ENCODE peak calls at places on chromosomes 3 and 15, in ten cellular contexts. One of them, this sample, is unnamed.

GRCh38 chr3:36763111-36763849 is 1.1 kb downstream of the DCLK3 start:
- DNase-seq in activated CD4-positive, alpha-beta T cell treated with anti-CD3 and anti-CD28 coated beads, Interleukin-2, amount 10 ng/mL, durations not matched to agents 7 days and 5 days: no peak
- DNase-seq in dermis blood vessel endothelial cell: no peak
- DNase-seq in globus pallidus: no peak
- DNase-seq in M059J: no peak
- DNase-seq in endodermal cell: peak
- DNase-seq in heart left ventricle: no peak
- DNase-seq in activated T-cell treated with anti-CD3 and anti-CD28 coated beads for 4 hours: no peak
- DNase-seq in GM10248: no peak
- DNase-seq in stimulated activated naive CD8-positive, alpha-beta T cell treated with anti-CD3 and anti-CD28 coated beads, Interleukin-15, Interleukin-2, amounts not matched to agents 100 U/mL and 50 U/mL, for 24 hours: no peak
- DNase-seq in this sample: no peak

GRCh38 chr3:149969110-149969944 is 1.4 kb downstream of the PFN2 start:
- DNase-seq in activated CD4-positive, alpha-beta T cell treated with anti-CD3 and anti-CD28 coated beads, Interleukin-2, amount 10 ng/mL, durations not matched to agents 7 days and 5 days: no peak
- DNase-seq in dermis blood vessel endothelial cell: peak
- DNase-seq in globus pallidus: peak
- DNase-seq in M059J: peak
- DNase-seq in endodermal cell: peak
- DNase-seq in heart left ventricle: peak
- DNase-seq in activated T-cell treated with anti-CD3 and anti-CD28 coated beads for 4 hours: no peak
- DNase-seq in GM10248: no peak
- DNase-seq in stimulated activated naive CD8-positive, alpha-beta T cell treated with anti-CD3 and anti-CD28 coated beads, Interleukin-15, Interleukin-2, amounts not matched to agents 100 U/mL and 50 U/mL, for 24 hours: no peak
- DNase-seq in this sample: peak

GRCh38 chr15:32089851-32090359 is 59.6 kb downstream of the CHRNA7 start:
- DNase-seq in activated CD4-positive, alpha-beta T cell treated with anti-CD3 and anti-CD28 coated beads, Interleukin-2, amount 10 ng/mL, durations not matched to agents 7 days and 5 days: no peak
- DNase-seq in dermis blood vessel endothelial cell: no peak
- DNase-seq in globus pallidus: no peak
- DNase-seq in M059J: no peak
- DNase-seq in endodermal cell: no peak
- DNase-seq in heart left ventricle: no peak
- DNase-seq in activated T-cell treated with anti-CD3 and anti-CD28 coated beads for 4 hours: no peak
- DNase-seq in GM10248: no peak
- DNase-seq in stimulated activated naive CD8-positive, alpha-beta T cell treated with anti-CD3 and anti-CD28 coated beads, Interleukin-15, Interleukin-2, amounts not matched to agents 100 U/mL and 50 U/mL, for 24 hours: no peak
- DNase-seq in this sample: no peak

GRCh38 chr3:156388469-156389150 is 166.3 kb downstream of the SSR3 start:
- DNase-seq in activated CD4-positive, alpha-beta T cell treated with anti-CD3 and anti-CD28 coated beads, Interleukin-2, amount 10 ng/mL, durations not matched to agents 7 days and 5 days: no peak
- DNase-seq in dermis blood vessel endothelial cell: peak
- DNase-seq in globus pallidus: no peak
- DNase-seq in M059J: peak
- DNase-seq in endodermal cell: no peak
- DNase-seq in heart left ventricle: peak
- DNase-seq in activated T-cell treated with anti-CD3 and anti-CD28 coated beads for 4 hours: no peak
- DNase-seq in GM10248: no peak
- DNase-seq in stimulated activated naive CD8-positive, alpha-beta T cell treated with anti-CD3 and anti-CD28 coated beads, Interleukin-15, Interleukin-2, amounts not matched to agents 100 U/mL and 50 U/mL, for 24 hours: no peak
- DNase-seq in this sample: peak

GRCh38 chr3:194134231-194134756 is 1.7 kb upstream of the HES1 start:
- DNase-seq in activated CD4-positive, alpha-beta T cell treated with anti-CD3 and anti-CD28 coated beads, Interleukin-2, amount 10 ng/mL, durations not matched to agents 7 days and 5 days: peak
- DNase-seq in dermis blood vessel endothelial cell: peak
- DNase-seq in globus pallidus: peak
- DNase-seq in M059J: peak
- DNase-seq in endodermal cell: no peak
- DNase-seq in heart left ventricle: peak
- DNase-seq in activated T-cell treated with anti-CD3 and anti-CD28 coated beads for 4 hours: peak
- DNase-seq in GM10248: peak
- DNase-seq in stimulated activated naive CD8-positive, alpha-beta T cell treated with anti-CD3 and anti-CD28 coated beads, Interleukin-15, Interleukin-2, amounts not matched to agents 100 U/mL and 50 U/mL, for 24 hours: peak
- DNase-seq in this sample: no peak

GRCh38 chr3:45841380-45841700 is 579 bp downstream of the LZTFL1 start:
- DNase-seq in activated CD4-positive, alpha-beta T cell treated with anti-CD3 and anti-CD28 coated beads, Interleukin-2, amount 10 ng/mL, durations not matched to agents 7 days and 5 days: peak
- DNase-seq in dermis blood vessel endothelial cell: peak
- DNase-seq in globus pallidus: no peak
- DNase-seq in M059J: peak
- DNase-seq in endodermal cell: no peak
- DNase-seq in heart left ventricle: no peak
- DNase-seq in activated T-cell treated with anti-CD3 and anti-CD28 coated beads for 4 hours: no peak
- DNase-seq in GM10248: no peak
- DNase-seq in stimulated activated naive CD8-positive, alpha-beta T cell treated with anti-CD3 and anti-CD28 coated beads, Interleukin-15, Interleukin-2, amounts not matched to agents 100 U/mL and 50 U/mL, for 24 hours: no peak
- DNase-seq in this sample: no peak

GRCh38 chr15:52133510-52134220 is 21.1 kb upstream of the BCL2L10 start:
- DNase-seq in activated CD4-positive, alpha-beta T cell treated with anti-CD3 and anti-CD28 coated beads, Interleukin-2, amount 10 ng/mL, durations not matched to agents 7 days and 5 days: no peak
- DNase-seq in dermis blood vessel endothelial cell: no peak
- DNase-seq in globus pallidus: no peak
- DNase-seq in M059J: no peak
- DNase-seq in endodermal cell: peak
- DNase-seq in heart left ventricle: no peak
- DNase-seq in activated T-cell treated with anti-CD3 and anti-CD28 coated beads for 4 hours: no peak
- DNase-seq in GM10248: no peak
- DNase-seq in stimulated activated naive CD8-positive, alpha-beta T cell treated with anti-CD3 and anti-CD28 coated beads, Interleukin-15, Interleukin-2, amounts not matched to agents 100 U/mL and 50 U/mL, for 24 hours: no peak
- DNase-seq in this sample: no peak

GRCh38 chr3:27521179-27521871 is 37.1 kb upstream of the SLC4A7 start:
- DNase-seq in activated CD4-positive, alpha-beta T cell treated with anti-CD3 and anti-CD28 coated beads, Interleukin-2, amount 10 ng/mL, durations not matched to agents 7 days and 5 days: no peak
- DNase-seq in dermis blood vessel endothelial cell: no peak
- DNase-seq in globus pallidus: no peak
- DNase-seq in M059J: peak
- DNase-seq in endodermal cell: no peak
- DNase-seq in heart left ventricle: peak
- DNase-seq in activated T-cell treated with anti-CD3 and anti-CD28 coated beads for 4 hours: no peak
- DNase-seq in GM10248: no peak
- DNase-seq in stimulated activated naive CD8-positive, alpha-beta T cell treated with anti-CD3 and anti-CD28 coated beads, Interleukin-15, Interleukin-2, amounts not matched to agents 100 U/mL and 50 U/mL, for 24 hours: no peak
- DNase-seq in this sample: no peak

GRCh38 chr3:81492048-81492447 is 269.4 kb downstream of the GBE1 start:
- DNase-seq in activated CD4-positive, alpha-beta T cell treated with anti-CD3 and anti-CD28 coated beads, Interleukin-2, amount 10 ng/mL, durations not matched to agents 7 days and 5 days: no peak
- DNase-seq in dermis blood vessel endothelial cell: no peak
- DNase-seq in globus pallidus: no peak
- DNase-seq in M059J: no peak
- DNase-seq in endodermal cell: no peak
- DNase-seq in heart left ventricle: no peak
- DNase-seq in activated T-cell treated with anti-CD3 and anti-CD28 coated beads for 4 hours: no peak
- DNase-seq in GM10248: no peak
- DNase-seq in stimulated activated naive CD8-positive, alpha-beta T cell treated with anti-CD3 and anti-CD28 coated beads, Interleukin-15, Interleukin-2, amounts not matched to agents 100 U/mL and 50 U/mL, for 24 hours: no peak
- DNase-seq in this sample: no peak

GRCh38 chr3:127368186-127369032 is 80.6 kb upstream of the PRR20G start:
- DNase-seq in activated CD4-positive, alpha-beta T cell treated with anti-CD3 and anti-CD28 coated beads, Interleukin-2, amount 10 ng/mL, durations not matched to agents 7 days and 5 days: no peak
- DNase-seq in dermis blood vessel endothelial cell: no peak
- DNase-seq in globus pallidus: no peak
- DNase-seq in M059J: no peak
- DNase-seq in endodermal cell: peak
- DNase-seq in heart left ventricle: no peak
- DNase-seq in activated T-cell treated with anti-CD3 and anti-CD28 coated beads for 4 hours: no peak
- DNase-seq in GM10248: no peak
- DNase-seq in stimulated activated naive CD8-positive, alpha-beta T cell treated with anti-CD3 and anti-CD28 coated beads, Interleukin-15, Interleukin-2, amounts not matched to agents 100 U/mL and 50 U/mL, for 24 hours: no peak
- DNase-seq in this sample: no peak

GRCh38 chr3:194321666-194322640 is 29.2 kb downstream of the CPN2 start:
- DNase-seq in activated CD4-positive, alpha-beta T cell treated with anti-CD3 and anti-CD28 coated beads, Interleukin-2, amount 10 ng/mL, durations not matched to agents 7 days and 5 days: no peak
- DNase-seq in dermis blood vessel endothelial cell: peak
- DNase-seq in globus pallidus: no peak
- DNase-seq in M059J: no peak
- DNase-seq in endodermal cell: no peak
- DNase-seq in heart left ventricle: no peak
- DNase-seq in activated T-cell treated with anti-CD3 and anti-CD28 coated beads for 4 hours: no peak
- DNase-seq in GM10248: no peak
- DNase-seq in stimulated activated naive CD8-positive, alpha-beta T cell treated with anti-CD3 and anti-CD28 coated beads, Interleukin-15, Interleukin-2, amounts not matched to agents 100 U/mL and 50 U/mL, for 24 hours: no peak
- DNase-seq in this sample: no peak

GRCh38 chr3:169363318-169363717 is 300.2 kb downstream of the MECOM start:
- DNase-seq in activated CD4-positive, alpha-beta T cell treated with anti-CD3 and anti-CD28 coated beads, Interleukin-2, amount 10 ng/mL, durations not matched to agents 7 days and 5 days: no peak
- DNase-seq in dermis blood vessel endothelial cell: peak
- DNase-seq in globus pallidus: no peak
- DNase-seq in M059J: no peak
- DNase-seq in endodermal cell: no peak
- DNase-seq in heart left ventricle: no peak
- DNase-seq in activated T-cell treated with anti-CD3 and anti-CD28 coated beads for 4 hours: no peak
- DNase-seq in GM10248: no peak
- DNase-seq in stimulated activated naive CD8-positive, alpha-beta T cell treated with anti-CD3 and anti-CD28 coated beads, Interleukin-15, Interleukin-2, amounts not matched to agents 100 U/mL and 50 U/mL, for 24 hours: no peak
- DNase-seq in this sample: no peak

GRCh38 chr3:170741756-170742530 is 128.1 kb downstream of the RPL22L1 start:
- DNase-seq in activated CD4-positive, alpha-beta T cell treated with anti-CD3 and anti-CD28 coated beads, Interleukin-2, amount 10 ng/mL, durations not matched to agents 7 days and 5 days: no peak
- DNase-seq in dermis blood vessel endothelial cell: no peak
- DNase-seq in globus pallidus: no peak
- DNase-seq in M059J: peak
- DNase-seq in endodermal cell: no peak
- DNase-seq in heart left ventricle: no peak
- DNase-seq in activated T-cell treated with anti-CD3 and anti-CD28 coated beads for 4 hours: no peak
- DNase-seq in GM10248: no peak
- DNase-seq in stimulated activated naive CD8-positive, alpha-beta T cell treated with anti-CD3 and anti-CD28 coated beads, Interleukin-15, Interleukin-2, amounts not matched to agents 100 U/mL and 50 U/mL, for 24 hours: no peak
- DNase-seq in this sample: no peak

GRCh38 chr3:58178528-58179234 is 32.1 kb downstream of the DNASE1L3 start:
- DNase-seq in activated CD4-positive, alpha-beta T cell treated with anti-CD3 and anti-CD28 coated beads, Interleukin-2, amount 10 ng/mL, durations not matched to agents 7 days and 5 days: peak
- DNase-seq in dermis blood vessel endothelial cell: no peak
- DNase-seq in globus pallidus: no peak
- DNase-seq in M059J: no peak
- DNase-seq in endodermal cell: no peak
- DNase-seq in heart left ventricle: no peak
- DNase-seq in activated T-cell treated with anti-CD3 and anti-CD28 coated beads for 4 hours: no peak
- DNase-seq in GM10248: no peak
- DNase-seq in stimulated activated naive CD8-positive, alpha-beta T cell treated with anti-CD3 and anti-CD28 coated beads, Interleukin-15, Interleukin-2, amounts not matched to agents 100 U/mL and 50 U/mL, for 24 hours: no peak
- DNase-seq in this sample: no peak

GRCh38 chr3:69443554-69443953 is 57.7 kb upstream of the FRMD4B start:
- DNase-seq in activated CD4-positive, alpha-beta T cell treated with anti-CD3 and anti-CD28 coated beads, Interleukin-2, amount 10 ng/mL, durations not matched to agents 7 days and 5 days: no peak
- DNase-seq in dermis blood vessel endothelial cell: no peak
- DNase-seq in globus pallidus: peak
- DNase-seq in M059J: peak
- DNase-seq in endodermal cell: no peak
- DNase-seq in heart left ventricle: no peak
- DNase-seq in activated T-cell treated with anti-CD3 and anti-CD28 coated beads for 4 hours: no peak
- DNase-seq in GM10248: no peak
- DNase-seq in stimulated activated naive CD8-positive, alpha-beta T cell treated with anti-CD3 and anti-CD28 coated beads, Interleukin-15, Interleukin-2, amounts not matched to agents 100 U/mL and 50 U/mL, for 24 hours: no peak
- DNase-seq in this sample: no peak

GRCh38 chr3:128592891-128593290 is 57.7 kb downstream of the RPN1 start:
- DNase-seq in activated CD4-positive, alpha-beta T cell treated with anti-CD3 and anti-CD28 coated beads, Interleukin-2, amount 10 ng/mL, durations not matched to agents 7 days and 5 days: no peak
- DNase-seq in dermis blood vessel endothelial cell: no peak
- DNase-seq in globus pallidus: no peak
- DNase-seq in M059J: no peak
- DNase-seq in endodermal cell: no peak
- DNase-seq in heart left ventricle: no peak
- DNase-seq in activated T-cell treated with anti-CD3 and anti-CD28 coated beads for 4 hours: no peak
- DNase-seq in GM10248: no peak
- DNase-seq in stimulated activated naive CD8-positive, alpha-beta T cell treated with anti-CD3 and anti-CD28 coated beads, Interleukin-15, Interleukin-2, amounts not matched to agents 100 U/mL and 50 U/mL, for 24 hours: no peak
- DNase-seq in this sample: no peak

GRCh38 chr15:46815765-46816164 is 901.5 kb upstream of the SEMA6D start:
- DNase-seq in activated CD4-positive, alpha-beta T cell treated with anti-CD3 and anti-CD28 coated beads, Interleukin-2, amount 10 ng/mL, durations not matched to agents 7 days and 5 days: no peak
- DNase-seq in dermis blood vessel endothelial cell: peak
- DNase-seq in globus pallidus: no peak
- DNase-seq in M059J: no peak
- DNase-seq in endodermal cell: no peak
- DNase-seq in heart left ventricle: peak
- DNase-seq in activated T-cell treated with anti-CD3 and anti-CD28 coated beads for 4 hours: no peak
- DNase-seq in GM10248: no peak
- DNase-seq in stimulated activated naive CD8-positive, alpha-beta T cell treated with anti-CD3 and anti-CD28 coated beads, Interleukin-15, Interleukin-2, amounts not matched to agents 100 U/mL and 50 U/mL, for 24 hours: no peak
- DNase-seq in this sample: no peak

GRCh38 chr3:161649900-161650484 is 153.4 kb downstream of the OTOL1 start:
- DNase-seq in activated CD4-positive, alpha-beta T cell treated with anti-CD3 and anti-CD28 coated beads, Interleukin-2, amount 10 ng/mL, durations not matched to agents 7 days and 5 days: no peak
- DNase-seq in dermis blood vessel endothelial cell: no peak
- DNase-seq in globus pallidus: no peak
- DNase-seq in M059J: no peak
- DNase-seq in endodermal cell: no peak
- DNase-seq in heart left ventricle: no peak
- DNase-seq in activated T-cell treated with anti-CD3 and anti-CD28 coated beads for 4 hours: no peak
- DNase-seq in GM10248: no peak
- DNase-seq in stimulated activated naive CD8-positive, alpha-beta T cell treated with anti-CD3 and anti-CD28 coated beads, Interleukin-15, Interleukin-2, amounts not matched to agents 100 U/mL and 50 U/mL, for 24 hours: no peak
- DNase-seq in this sample: no peak

GRCh38 chr3:31813197-31813596 is 167.9 kb downstream of the OSBPL10 start:
- DNase-seq in activated CD4-positive, alpha-beta T cell treated with anti-CD3 and anti-CD28 coated beads, Interleukin-2, amount 10 ng/mL, durations not matched to agents 7 days and 5 days: no peak
- DNase-seq in dermis blood vessel endothelial cell: no peak
- DNase-seq in globus pallidus: no peak
- DNase-seq in M059J: no peak
- DNase-seq in endodermal cell: no peak
- DNase-seq in heart left ventricle: no peak
- DNase-seq in activated T-cell treated with anti-CD3 and anti-CD28 coated beads for 4 hours: no peak
- DNase-seq in GM10248: no peak
- DNase-seq in stimulated activated naive CD8-positive, alpha-beta T cell treated with anti-CD3 and anti-CD28 coated beads, Interleukin-15, Interleukin-2, amounts not matched to agents 100 U/mL and 50 U/mL, for 24 hours: no peak
- DNase-seq in this sample: no peak

GRCh38 chr3:178201714-178202113 is 334.5 kb upstream of the KCNMB2 start:
- DNase-seq in activated CD4-positive, alpha-beta T cell treated with anti-CD3 and anti-CD28 coated beads, Interleukin-2, amount 10 ng/mL, durations not matched to agents 7 days and 5 days: no peak
- DNase-seq in dermis blood vessel endothelial cell: no peak
- DNase-seq in globus pallidus: no peak
- DNase-seq in M059J: no peak
- DNase-seq in endodermal cell: no peak
- DNase-seq in heart left ventricle: no peak
- DNase-seq in activated T-cell treated with anti-CD3 and anti-CD28 coated beads for 4 hours: no peak
- DNase-seq in GM10248: no peak
- DNase-seq in stimulated activated naive CD8-positive, alpha-beta T cell treated with anti-CD3 and anti-CD28 coated beads, Interleukin-15, Interleukin-2, amounts not matched to agents 100 U/mL and 50 U/mL, for 24 hours: no peak
- DNase-seq in this sample: no peak

GRCh38 chr15:40770147-40770721 is 454 bp downstream of the C15orf62 start:
- DNase-seq in activated CD4-positive, alpha-beta T cell treated with anti-CD3 and anti-CD28 coated beads, Interleukin-2, amount 10 ng/mL, durations not matched to agents 7 days and 5 days: no peak
- DNase-seq in dermis blood vessel endothelial cell: peak
- DNase-seq in globus pallidus: no peak
- DNase-seq in M059J: no peak
- DNase-seq in endodermal cell: no peak
- DNase-seq in heart left ventricle: no peak
- DNase-seq in activated T-cell treated with anti-CD3 and anti-CD28 coated beads for 4 hours: no peak
- DNase-seq in GM10248: peak
- DNase-seq in stimulated activated naive CD8-positive, alpha-beta T cell treated with anti-CD3 and anti-CD28 coated beads, Interleukin-15, Interleukin-2, amounts not matched to agents 100 U/mL and 50 U/mL, for 24 hours: no peak
- DNase-seq in this sample: no peak

GRCh38 chr15:99925661-99926461 is 192.6 kb upstream of the LYSMD4 start:
- DNase-seq in activated CD4-positive, alpha-beta T cell treated with anti-CD3 and anti-CD28 coated beads, Interleukin-2, amount 10 ng/mL, durations not matched to agents 7 days and 5 days: peak
- DNase-seq in dermis blood vessel endothelial cell: peak
- DNase-seq in globus pallidus: peak
- DNase-seq in M059J: peak
- DNase-seq in endodermal cell: peak
- DNase-seq in heart left ventricle: peak
- DNase-seq in activated T-cell treated with anti-CD3 and anti-CD28 coated beads for 4 hours: peak
- DNase-seq in GM10248: peak
- DNase-seq in stimulated activated naive CD8-positive, alpha-beta T cell treated with anti-CD3 and anti-CD28 coated beads, Interleukin-15, Interleukin-2, amounts not matched to agents 100 U/mL and 50 U/mL, for 24 hours: peak
- DNase-seq in this sample: no peak

GRCh38 chr3:124705552-124705951 is 24.7 kb upstream of the UMPS start:
- DNase-seq in activated CD4-positive, alpha-beta T cell treated with anti-CD3 and anti-CD28 coated beads, Interleukin-2, amount 10 ng/mL, durations not matched to agents 7 days and 5 days: no peak
- DNase-seq in dermis blood vessel endothelial cell: no peak
- DNase-seq in globus pallidus: no peak
- DNase-seq in M059J: no peak
- DNase-seq in endodermal cell: no peak
- DNase-seq in heart left ventricle: no peak
- DNase-seq in activated T-cell treated with anti-CD3 and anti-CD28 coated beads for 4 hours: no peak
- DNase-seq in GM10248: no peak
- DNase-seq in stimulated activated naive CD8-positive, alpha-beta T cell treated with anti-CD3 and anti-CD28 coated beads, Interleukin-15, Interleukin-2, amounts not matched to agents 100 U/mL and 50 U/mL, for 24 hours: no peak
- DNase-seq in this sample: no peak

GRCh38 chr3:157263027-157263426 is 103.1 kb upstream of the CCNL1 start:
- DNase-seq in activated CD4-positive, alpha-beta T cell treated with anti-CD3 and anti-CD28 coated beads, Interleukin-2, amount 10 ng/mL, durations not matched to agents 7 days and 5 days: no peak
- DNase-seq in dermis blood vessel endothelial cell: peak
- DNase-seq in globus pallidus: no peak
- DNase-seq in M059J: peak
- DNase-seq in endodermal cell: no peak
- DNase-seq in heart left ventricle: no peak
- DNase-seq in activated T-cell treated with anti-CD3 and anti-CD28 coated beads for 4 hours: no peak
- DNase-seq in GM10248: no peak
- DNase-seq in stimulated activated naive CD8-positive, alpha-beta T cell treated with anti-CD3 and anti-CD28 coated beads, Interleukin-15, Interleukin-2, amounts not matched to agents 100 U/mL and 50 U/mL, for 24 hours: no peak
- DNase-seq in this sample: no peak

GRCh38 chr3:170496026-170496867 is 77.6 kb downstream of the CLDN11 start:
- DNase-seq in activated CD4-positive, alpha-beta T cell treated with anti-CD3 and anti-CD28 coated beads, Interleukin-2, amount 10 ng/mL, durations not matched to agents 7 days and 5 days: no peak
- DNase-seq in dermis blood vessel endothelial cell: no peak
- DNase-seq in globus pallidus: no peak
- DNase-seq in M059J: no peak
- DNase-seq in endodermal cell: peak
- DNase-seq in heart left ventricle: no peak
- DNase-seq in activated T-cell treated with anti-CD3 and anti-CD28 coated beads for 4 hours: no peak
- DNase-seq in GM10248: no peak
- DNase-seq in stimulated activated naive CD8-positive, alpha-beta T cell treated with anti-CD3 and anti-CD28 coated beads, Interleukin-15, Interleukin-2, amounts not matched to agents 100 U/mL and 50 U/mL, for 24 hours: no peak
- DNase-seq in this sample: no peak

GRCh38 chr3:10021856-10022775 is 4.1 kb upstream of the FANCD2 start:
- DNase-seq in activated CD4-positive, alpha-beta T cell treated with anti-CD3 and anti-CD28 coated beads, Interleukin-2, amount 10 ng/mL, durations not matched to agents 7 days and 5 days: no peak
- DNase-seq in dermis blood vessel endothelial cell: no peak
- DNase-seq in globus pallidus: no peak
- DNase-seq in M059J: peak
- DNase-seq in endodermal cell: no peak
- DNase-seq in heart left ventricle: no peak
- DNase-seq in activated T-cell treated with anti-CD3 and anti-CD28 coated beads for 4 hours: no peak
- DNase-seq in GM10248: no peak
- DNase-seq in stimulated activated naive CD8-positive, alpha-beta T cell treated with anti-CD3 and anti-CD28 coated beads, Interleukin-15, Interleukin-2, amounts not matched to agents 100 U/mL and 50 U/mL, for 24 hours: no peak
- DNase-seq in this sample: no peak

GRCh38 chr3:11556851-11557644 is 86.7 kb downstream of the VGLL4 start:
- DNase-seq in activated CD4-positive, alpha-beta T cell treated with anti-CD3 and anti-CD28 coated beads, Interleukin-2, amount 10 ng/mL, durations not matched to agents 7 days and 5 days: no peak
- DNase-seq in dermis blood vessel endothelial cell: peak
- DNase-seq in globus pallidus: no peak
- DNase-seq in M059J: no peak
- DNase-seq in endodermal cell: no peak
- DNase-seq in heart left ventricle: peak
- DNase-seq in activated T-cell treated with anti-CD3 and anti-CD28 coated beads for 4 hours: no peak
- DNase-seq in GM10248: no peak
- DNase-seq in stimulated activated naive CD8-positive, alpha-beta T cell treated with anti-CD3 and anti-CD28 coated beads, Interleukin-15, Interleukin-2, amounts not matched to agents 100 U/mL and 50 U/mL, for 24 hours: no peak
- DNase-seq in this sample: peak

GRCh38 chr15:40441736-40442531 is 1.2 kb downstream of the BAHD1 start:
- DNase-seq in activated CD4-positive, alpha-beta T cell treated with anti-CD3 and anti-CD28 coated beads, Interleukin-2, amount 10 ng/mL, durations not matched to agents 7 days and 5 days: no peak
- DNase-seq in dermis blood vessel endothelial cell: peak
- DNase-seq in globus pallidus: no peak
- DNase-seq in M059J: no peak
- DNase-seq in endodermal cell: peak
- DNase-seq in heart left ventricle: peak
- DNase-seq in activated T-cell treated with anti-CD3 and anti-CD28 coated beads for 4 hours: no peak
- DNase-seq in GM10248: peak
- DNase-seq in stimulated activated naive CD8-positive, alpha-beta T cell treated with anti-CD3 and anti-CD28 coated beads, Interleukin-15, Interleukin-2, amounts not matched to agents 100 U/mL and 50 U/mL, for 24 hours: peak
- DNase-seq in this sample: no peak